ENCODE peak calls at places on chromosomes 3 and 15, in ten cellular contexts. X, H, M, A, E, G, Y, R, D and F are unnamed samples. For H3K4me1, the result is how much of the 10 kb centered on the place peaks cover.

GRCh38 chr3:138569090-138569489 is 25.0 kb downstream of the CEP70 start:
- DNase-seq in X (no peak), H (no peak), M (no peak), A (no peak), E (no peak), G (no peak), Y (no peak), R (no peak), D (no peak), F (no peak)

GRCh38 chr3:149732234-149732633 is 20.1 kb downstream of the COMMD2 start:
- DNase-seq in X (no peak), H (no peak), M (no peak), A (no peak), E (no peak), G (no peak), Y (no peak), R (no peak), D (no peak), F (no peak)

GRCh38 chr3:152405915-152406802 is 137.4 kb downstream of the MBNL1 start:
- DNase-seq in X (no peak), H (no peak), M (peak), A (no peak), E (peak), G (no peak), Y (no peak), R (no peak), D (no peak), F (no peak)

GRCh38 chr3:128784228-128784627 is 58.2 kb downstream of the RAB7A start:
- DNase-seq in X (peak), H (peak), M (peak), A (no peak), E (no peak), G (peak), Y (peak), R (no peak), D (no peak), F (no peak)

GRCh38 chr3:38610436-38610835 is 39.1 kb downstream of the SCN5A start:
- DNase-seq in X (no peak), H (no peak), M (no peak), A (no peak), E (no peak), G (no peak), Y (no peak), R (no peak), D (no peak), F (no peak)

GRCh38 chr3:128382221-128382807 is 84.4 kb downstream of the DNAJB8 start:
- DNase-seq in X (peak), H (no peak), M (no peak), A (peak), E (peak), G (no peak), Y (no peak), R (peak), D (peak), F (peak)

GRCh38 chr3:146470424-146470990 is 1.1 kb upstream of the PLSCR2 start:
- DNase-seq in X (no peak), H (no peak), M (no peak), A (peak), E (no peak), G (no peak), Y (no peak), R (no peak), D (no peak), F (no peak)

GRCh38 chr3:32630266-32630665 is 54.7 kb upstream of the CNOT10 start:
- DNase-seq in X (no peak), H (no peak), M (no peak), A (no peak), E (peak), G (no peak), Y (no peak), R (no peak), D (no peak), F (no peak)

GRCh38 chr3:173688216-173688842 is 290.8 kb downstream of the NLGN1 start:
- DNase-seq in X (no peak), H (no peak), M (no peak), A (no peak), E (no peak), G (no peak), Y (no peak), R (no peak), D (no peak), F (peak)

GRCh38 chr15:71115567-71116351 is 488 bp downstream of the THSD4 start:
- DNase-seq in X (peak), H (peak), M (peak), A (peak), E (peak), G (no peak), Y (peak), R (peak), D (peak), F (peak)
- H3K4me3 ChIP-seq in X (peak), H (peak), M (peak), A (peak), E (peak), G (no peak), Y (peak), R (peak), D (peak), F (peak)

DNA sequence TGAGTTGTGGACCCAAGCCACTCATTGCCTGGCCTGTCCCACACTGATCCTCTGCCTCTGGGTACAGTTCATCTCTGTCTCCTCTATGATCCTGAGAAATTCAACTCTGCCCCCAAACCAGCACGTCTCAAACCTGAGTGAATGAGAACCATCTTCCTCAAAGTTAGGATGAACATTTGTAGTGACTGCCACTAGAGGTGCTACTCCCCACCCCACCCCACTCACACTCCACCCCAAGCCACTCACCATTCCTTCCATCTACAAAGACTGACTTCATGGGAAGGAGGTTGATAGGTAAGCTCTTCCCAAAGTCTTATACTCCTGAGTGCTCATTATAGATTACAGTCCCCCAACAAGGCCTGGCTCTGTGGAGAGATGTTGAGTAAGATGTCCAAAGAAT is 43.8 kb downstream of the NEK10 start:
- DNase-seq in X (no peak), H (no peak), M (no peak), A (no peak), E (no peak), G (no peak), Y (no peak), R (no peak), D (no peak), F (no peak)
- TF ChIP-seq CTCF in X (no peak), H (no peak), M (peak), A (no peak), E (peak), G (no peak), Y (peak), R (no peak), D (no peak), F (no peak)

DNA sequence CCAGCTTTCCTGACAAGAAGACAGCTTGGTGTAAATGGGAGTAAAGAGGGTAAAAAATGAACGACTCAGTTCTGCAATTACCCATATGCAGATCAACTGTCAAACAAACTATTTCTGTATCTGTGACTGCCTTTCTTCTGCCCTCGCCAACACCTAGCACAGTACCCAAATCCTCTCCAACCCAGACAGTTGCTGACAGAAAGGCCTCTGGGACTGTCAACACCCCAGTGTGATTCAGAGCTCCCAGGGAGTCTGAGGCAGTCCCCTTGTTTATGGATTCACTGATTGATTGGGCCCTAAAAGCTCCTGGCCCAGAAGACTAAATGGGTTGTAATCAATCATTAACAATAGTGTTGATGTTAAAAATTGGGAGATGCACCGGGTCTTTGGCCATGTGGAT is 20.2 kb downstream of the IL17RD start:
- DNase-seq in X (no peak), H (no peak), M (no peak), A (no peak), E (no peak), G (no peak), Y (no peak), R (no peak), D (no peak), F (no peak)
- H3K4me1 ChIP-seq in X (under half), H (under half), M (under half), A (under half), E (under half), G (under half), Y (under half), R (under half), D (under half), F (under half)

DNA sequence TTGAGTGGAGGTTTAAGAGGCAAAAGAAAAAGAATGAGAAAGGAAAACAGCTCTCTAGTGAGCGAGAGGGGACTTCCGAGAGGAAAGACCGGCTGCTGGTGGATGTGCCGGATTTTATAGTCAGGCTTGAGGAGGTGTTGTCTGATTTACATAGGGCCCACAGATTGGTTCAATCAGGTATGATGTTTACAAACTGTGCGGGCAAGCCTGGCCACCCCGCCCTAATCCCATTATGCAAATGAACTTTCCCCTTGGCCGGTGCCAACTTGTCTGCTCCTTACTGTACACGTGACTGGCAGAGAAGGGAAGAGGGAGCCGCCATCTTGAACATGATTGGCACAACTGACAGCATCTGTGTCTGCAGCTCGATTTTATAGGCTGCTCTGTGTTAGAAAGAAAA is 44.7 kb downstream of the FAM43A start:
- DNase-seq in X (no peak), H (peak), M (peak), A (peak), E (no peak), G (no peak), Y (no peak), R (peak), D (peak), F (peak)
- H3K4me3 ChIP-seq in X (no peak), H (no peak), M (no peak), A (no peak), E (no peak), G (no peak), Y (no peak), R (no peak), D (no peak), F (no peak)

GRCh38 chr15:92970656-92971055 is 70.5 kb downstream of the CHD2 start:
- DNase-seq in X (no peak), H (no peak), M (no peak), A (no peak), E (no peak), G (no peak), Y (no peak), R (no peak), D (no peak), F (no peak)

GRCh38 chr15:92968926-92969664 is 69.0 kb downstream of the CHD2 start:
- DNase-seq in X (no peak), H (no peak), M (peak), A (no peak), E (no peak), G (no peak), Y (no peak), R (no peak), D (no peak), F (no peak)

GRCh38 chr15:92974183-92974915 is 74.2 kb downstream of the CHD2 start:
- DNase-seq in X (no peak), H (no peak), M (no peak), A (no peak), E (no peak), G (no peak), Y (no peak), R (no peak), D (no peak), F (no peak)

DNA sequence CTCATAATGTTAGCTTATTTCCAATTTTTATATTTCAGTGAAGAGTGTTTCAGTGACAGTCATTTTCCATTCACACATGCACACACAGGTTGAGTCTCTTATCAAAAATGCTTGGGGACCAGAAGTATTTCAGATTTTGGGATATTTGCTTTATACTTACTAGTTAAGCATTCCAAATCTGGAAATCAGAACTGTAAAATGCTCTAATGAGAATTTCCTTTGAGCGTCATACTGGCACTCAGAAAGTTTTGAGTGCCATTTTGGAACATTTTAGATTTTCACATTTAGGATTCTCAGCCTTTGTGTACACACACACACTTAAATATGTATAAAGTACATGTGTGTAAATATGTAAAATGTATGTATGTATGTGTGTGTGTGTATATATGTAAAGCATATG is 71.0 kb downstream of the CHD2 start:
- DNase-seq in X (no peak), H (no peak), M (no peak), A (no peak), E (no peak), G (no peak), Y (no peak), R (no peak), D (no peak), F (no peak)
- TF ChIP-seq CTCF in X (no peak), H (no peak), M (no peak), A (no peak), E (no peak), G (no peak), Y (no peak), R (no peak), D (no peak), F (no peak)

GRCh38 chr15:70505971-70506887 is 257.1 kb downstream of the UACA start:
- DNase-seq in X (no peak), H (no peak), M (no peak), A (no peak), E (peak), G (no peak), Y (peak), R (no peak), D (peak), F (no peak)
- H3K4me1 ChIP-seq in X (under half), H (under half), M (under half), A (under half), E (half or more), G (under half), Y (under half), R (under half), D (under half), F (under half)